ENCODE peak calls at places on chromosomes 5 and 9, in five cellular contexts. M is SJCRH30; K is tibial artery; O is CD8-positive, alpha-beta T cell; S is OCI-LY7. R is an unnamed sample. For H3K4me1, the result is how much of the 10 kb centered on the place peaks cover.

GRCh38 chr5:43156388-43156787 is 35.6 kb upstream of the NIM1K start:
- DNase-seq in M (no peak), S (no peak), O (no peak), K (no peak), R (no peak)

GRCh38 chr5:9194509-9194908 is 351.4 kb downstream of the SEMA5A start:
- DNase-seq in K (no peak), S (no peak), O (no peak), M (no peak), R (no peak)

GRCh38 chr5:34959323-34959722 is 30.0 kb downstream of the DNAJC21 start:
- DNase-seq in M (no peak), K (no peak), S (no peak), O (no peak), R (no peak)

GRCh38 chr5:79074641-79075040 is 5.1 kb downstream of the BHMT2 start:
- DNase-seq in O (no peak), M (no peak), K (no peak), S (no peak), R (peak)

GRCh38 chr5:31500256-31500655 is 31.6 kb downstream of the DROSHA start:
- DNase-seq in K (no peak), S (no peak), M (no peak), O (no peak), R (no peak)

GRCh38 chr9:108057421-108058136 is 568.0 kb upstream of the KLF4 start:
- DNase-seq in S (no peak), O (no peak), M (peak), K (peak), R (no peak)

GRCh38 chr5:76180817-76181805 is 97.9 kb downstream of the SV2C start:
- DNase-seq in M (no peak), K (no peak), O (no peak), S (no peak), R (peak)

GRCh38 chr5:57316798-57317327 is 143.0 kb downstream of the GPBP1 start:
- DNase-seq in K (no peak), M (peak), S (no peak), O (no peak), R (no peak)

GRCh38 chr5:20985754-20986153 is 997.8 kb upstream of the CDH18 start:
- DNase-seq in O (no peak), K (no peak), S (no peak), M (no peak), R (no peak)

GRCh38 chr5:453725-454481 is 10.9 kb downstream of the EXOC3 start:
- DNase-seq in O (no peak), S (no peak), M (no peak), K (peak), R (no peak)

GRCh38 chr9:133321411-133321935 is 14.5 kb downstream of the SURF6 start:
- DNase-seq in M (no peak), K (no peak), S (no peak), O (no peak), R (no peak)

GRCh38 chr5:78549043-78549442 is 99.5 kb downstream of the LHFPL2 start:
- DNase-seq in O (no peak), K (no peak), M (no peak), S (no peak), R (no peak)

GRCh38 chr9:136683173-136683745 is 4.0 kb downstream of the AGPAT2 start:
- DNase-seq in S (no peak), O (no peak), M (no peak), K (no peak), R (no peak)
- H3K4me1 ChIP-seq in S (under half), O (under half), M (under half), K (under half), R (under half)

GRCh38 chr5:17229308-17229707 is 11.9 kb downstream of the BASP1 start:
- DNase-seq in M (no peak), K (no peak), S (no peak), O (no peak), R (no peak)

GRCh38 chr5:17225551-17225950 is 8.1 kb downstream of the BASP1 start:
- DNase-seq in M (no peak), O (no peak), K (no peak), S (no peak), R (no peak)

GRCh38 chr5:17224858-17225436 is 7.5 kb downstream of the BASP1 start:
- DNase-seq in O (no peak), M (no peak), K (no peak), S (peak), R (no peak)

GRCh38 chr5:17228833-17229291 is 11.4 kb downstream of the BASP1 start:
- DNase-seq in O (no peak), S (no peak), K (no peak), M (no peak), R (no peak)

GRCh38 chr5:17227868-17228267 is 10.4 kb downstream of the BASP1 start:
- DNase-seq in S (no peak), M (no peak), O (no peak), K (no peak), R (no peak)
- H3K4me1 ChIP-seq in S (under half), M (under half), O (under half), K (under half), R (half or more)

GRCh38 chr5:131635755-131636479 is 888 bp upstream of the RAPGEF6 start:
- DNase-seq in M (peak), S (peak), O (no peak), K (no peak), R (no peak)

GRCh38 chr5:131633830-131634229 is 1.2 kb downstream of the RAPGEF6 start:
- DNase-seq in M (no peak), S (peak), O (no peak), K (no peak), R (no peak)

GRCh38 chr5:131637694-131638093 is 2.7 kb upstream of the RAPGEF6 start:
- DNase-seq in O (no peak), M (peak), S (no peak), K (no peak), R (peak)

GRCh38 chr5:131634666-131634995 is 398 bp downstream of the RAPGEF6 start:
- DNase-seq in O (peak), S (peak), K (peak), M (peak), R (peak)

DNA sequence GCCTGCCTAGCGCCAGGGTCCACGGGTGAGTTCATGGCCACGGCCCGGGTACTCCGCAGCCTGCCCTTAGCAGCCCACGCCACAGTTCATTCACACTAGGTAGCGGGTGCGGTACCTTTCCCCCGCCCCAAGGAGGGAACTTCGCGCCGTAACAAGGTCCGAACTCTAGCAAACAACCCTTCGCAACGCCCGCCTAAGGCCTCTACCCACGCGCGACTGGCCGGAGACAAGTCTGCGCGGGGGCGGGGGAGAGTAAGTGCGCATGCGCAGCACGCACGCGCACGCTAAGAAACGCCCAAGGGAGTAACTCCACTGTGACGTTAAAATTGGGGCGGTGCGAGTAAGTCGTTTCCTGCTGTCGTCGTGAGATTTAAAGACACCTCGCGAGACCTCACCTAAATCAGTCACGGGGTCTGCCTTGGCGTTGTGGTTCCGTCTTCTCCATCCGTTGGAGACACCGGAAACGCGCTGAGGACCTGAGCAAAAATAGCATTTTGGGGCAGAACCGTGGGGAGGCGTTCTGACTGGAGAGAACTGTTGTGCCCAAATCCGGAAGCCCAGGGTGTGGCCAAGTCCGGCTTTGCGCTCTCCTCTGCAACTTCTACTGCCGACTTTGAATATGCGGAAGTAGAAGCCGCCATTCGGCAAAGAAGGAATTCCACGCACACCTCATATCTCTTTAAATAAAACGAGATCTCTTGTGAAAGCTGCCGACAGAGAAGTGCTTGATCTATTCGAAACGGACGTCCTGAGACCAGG is at the start of gene RAPGEF6:
- DNase-seq in O (peak), S (peak), M (peak), K (peak), R (peak)
- H3K4me1 ChIP-seq in O (half or more), S (half or more), M (under half), K (under half), R (under half)

GRCh38 chr9:76655121-76655531 is 109.1 kb upstream of the PCA3 start:
- DNase-seq in M (no peak), K (no peak), S (no peak), O (no peak), R (no peak)

GRCh38 chr9:76662476-76663281 is 101.6 kb upstream of the PCA3 start:
- DNase-seq in S (peak), M (peak), O (no peak), K (no peak), R (peak)

GRCh38 chr9:76655970-76656369 is 108.3 kb upstream of the PCA3 start:
- DNase-seq in S (no peak), M (no peak), K (no peak), O (no peak), R (no peak)

GRCh38 chr9:76657265-76657664 is 107.0 kb upstream of the PCA3 start:
- DNase-seq in S (no peak), K (no peak), M (no peak), O (no peak), R (no peak)

DNA sequence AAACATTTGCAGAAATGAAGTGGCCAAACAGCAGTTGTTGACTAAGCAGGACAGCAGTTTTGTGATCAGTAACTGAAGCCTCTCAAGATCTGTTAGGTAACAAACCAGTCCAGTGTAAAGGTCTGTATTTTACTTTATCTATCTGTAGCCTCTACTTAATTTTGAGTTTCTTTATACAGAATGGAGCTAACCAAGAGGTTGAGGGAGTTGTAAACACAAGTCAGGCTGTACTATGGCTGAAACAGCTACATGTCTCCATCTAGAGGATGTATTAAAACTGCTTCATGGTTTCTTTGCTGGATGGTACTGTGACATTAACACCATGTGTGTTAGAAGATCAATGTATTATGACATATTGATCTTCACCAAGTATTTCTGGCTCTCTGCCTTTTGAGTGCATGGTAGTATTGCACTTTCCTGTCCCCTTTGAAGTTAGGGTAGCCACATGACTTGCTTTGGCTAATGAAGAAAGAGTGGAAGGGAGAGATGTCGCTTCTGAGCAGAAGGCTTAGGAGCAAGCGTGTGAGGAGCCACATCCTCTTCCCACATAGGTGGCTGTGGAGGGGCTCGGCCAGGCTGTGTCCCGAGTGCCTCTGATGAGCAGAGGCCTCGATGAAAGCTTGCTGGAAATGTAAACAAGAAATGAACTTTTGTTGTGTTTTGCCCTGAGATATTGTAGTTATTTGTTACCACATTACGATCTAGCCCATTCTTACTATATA is 105.6 kb upstream of the PCA3 start:
- DNase-seq in O (no peak), M (peak), K (no peak), S (peak), R (peak)
- H3K4me1 ChIP-seq in O (under half), M (under half), K (half or more), S (under half), R (under half)

GRCh38 chr9:77978086-77978781 is 53.4 kb downstream of the GNAQ start:
- DNase-seq in K (no peak), S (no peak), M (no peak), O (no peak), R (peak)
- H3K4me1 ChIP-seq in K (half or more), S (under half), M (under half), O (half or more), R (half or more)

GRCh38 chr5:133931546-133931945 is 36.9 kb downstream of the C5orf15 start:
- DNase-seq in O (no peak), K (no peak), S (no peak), M (no peak), R (no peak)

GRCh38 chr5:133932441-133933168 is 35.8 kb downstream of the C5orf15 start:
- DNase-seq in K (no peak), O (no peak), M (no peak), S (peak), R (no peak)

GRCh38 chr5:133930061-133930823 is 38.2 kb downstream of the C5orf15 start:
- DNase-seq in S (no peak), M (no peak), O (peak), K (peak), R (no peak)

GRCh38 chr5:133928690-133929393 is 39.6 kb downstream of the C5orf15 start:
- DNase-seq in O (no peak), K (no peak), M (no peak), S (peak), R (no peak)

GRCh38 chr5:133930824-133931111 is 37.7 kb downstream of the C5orf15 start:
- DNase-seq in O (no peak), S (no peak), M (no peak), K (no peak), R (no peak)
- H3K4me1 ChIP-seq in O (under half), S (half or more), M (under half), K (under half), R (under half)

GRCh38 chr9:134332266-134332665 is 6.0 kb downstream of the RXRA start:
- DNase-seq in M (no peak), S (no peak), K (no peak), O (no peak), R (no peak)
- H3K4me1 ChIP-seq in M (under half), S (under half), K (half or more), O (under half), R (under half)

R was measured in A673.